ENCODE peak calls at places on chromosomes 7 and 10, in five cellular contexts. S, Q, V, X and N are unnamed samples.

GRCh38 chr10:69838853-69839252 is 37.1 kb downstream of the COL13A1 start:
- DNase-seq in V (no peak), Q (no peak), S (no peak), X (no peak), N (no peak)

GRCh38 chr7:83472376-83472775 is 176.6 kb downstream of the SEMA3E start:
- DNase-seq in V (no peak), S (no peak), X (no peak), Q (no peak), N (no peak)

GRCh38 chr7:142345817-142346216 is 88.0 kb upstream of the PRSS58 start:
- DNase-seq in S (no peak), X (no peak), V (peak), Q (no peak), N (no peak)

GRCh38 chr7:53984776-53985175 is 557.4 kb upstream of the VSTM2A start:
- DNase-seq in X (no peak), Q (no peak), V (no peak), S (no peak), N (no peak)

GRCh38 chr7:156668130-156668741 is 27.7 kb downstream of the RNF32 start:
- DNase-seq in S (no peak), V (no peak), X (no peak), Q (no peak), N (no peak)

GRCh38 chr7:11706666-11707605 is 125.1 kb downstream of the THSD7A start:
- DNase-seq in Q (no peak), X (no peak), S (peak), V (no peak), N (no peak)

GRCh38 chr7:64558781-64559180 is 4.1 kb downstream of the ZNF680 start:
- DNase-seq in Q (no peak), V (no peak), S (no peak), X (no peak), N (no peak)

GRCh38 chr7:12670071-12670729 is 17.2 kb upstream of the ARL4A start:
- DNase-seq in Q (no peak), V (no peak), S (no peak), X (no peak), N (no peak)

GRCh38 chr7:26616235-26616634 is 248.2 kb downstream of the SKAP2 start:
- DNase-seq in S (no peak), X (no peak), V (no peak), Q (no peak), N (no peak)

GRCh38 chr7:77729574-77730348 is 33.5 kb downstream of the RSBN1L start:
- DNase-seq in Q (no peak), S (no peak), V (no peak), X (no peak), N (no peak)

GRCh38 chr7:69947998-69948397 is 349.7 kb downstream of the AUTS2 start:
- DNase-seq in S (no peak), X (no peak), Q (no peak), V (no peak), N (no peak)

GRCh38 chr7:46291064-46291463 is 370.0 kb upstream of the IGFBP3 start:
- DNase-seq in Q (no peak), S (no peak), X (no peak), V (no peak), N (no peak)